ENCODE peak calls at places on chromosomes 6 and 20, in nine cellular contexts. P is ovary; G is CD8-positive, alpha-beta memory T cell; A is upper lobe of right lung; R is heart left ventricle; K is CD4-positive, alpha-beta T cell; C is kidney; W is tibial nerve; S is adrenal gland. M is an unnamed sample.

GRCh38 chr6:27547157-27548075 is 74.5 kb upstream of the ZNF184 start:
- DNase-seq in P (no peak), G (no peak), A (no peak), R (no peak), K (no peak), C (no peak), W (no peak), S (no peak), M (no peak)

GRCh38 chr20:16111132-16111852 is 462.0 kb downstream of the KIF16B start:
- DNase-seq in P (no peak), G (no peak), A (no peak), R (no peak), K (no peak), C (no peak), W (no peak), S (no peak), M (no peak)

GRCh38 chr20:62069741-62070216 is 4.1 kb upstream of the TAF4 start:
- DNase-seq in P (peak), G (no peak), A (no peak), R (no peak), K (no peak), C (no peak), W (no peak), S (peak), M (no peak)

GRCh38 chr6:142960098-142960497 is 15.1 kb upstream of the HIVEP2 start:
- DNase-seq in P (no peak), G (no peak), A (no peak), R (no peak), K (no peak), C (no peak), W (no peak), S (no peak), M (no peak)

GRCh38 chr6:14451594-14452374 is 334.2 kb downstream of the CD83 start:
- DNase-seq in P (no peak), G (no peak), A (no peak), R (no peak), K (no peak), C (no peak), W (no peak), S (no peak), M (no peak)

GRCh38 chr6:22825210-22825609 is 255.8 kb downstream of the HDGFL1 start:
- DNase-seq in P (no peak), G (no peak), A (no peak), R (no peak), K (no peak), C (no peak), W (no peak), S (no peak), M (no peak)

GRCh38 chr6:75800708-75801505 is 51.9 kb downstream of the MYO6 start:
- DNase-seq in P (no peak), G (no peak), A (no peak), R (no peak), K (no peak), C (no peak), W (no peak), S (no peak), M (no peak)

GRCh38 chr20:22080985-22081384 is 375.5 kb downstream of the PAX1 start:
- DNase-seq in P (no peak), G (no peak), A (no peak), R (no peak), K (no peak), C (no peak), W (no peak), S (no peak), M (no peak)

GRCh38 chr6:165825416-165825815 is 162.4 kb upstream of the PDE10A start:
- DNase-seq in P (no peak), G (no peak), A (no peak), R (no peak), K (no peak), C (no peak), W (no peak), S (no peak), M (no peak)

GRCh38 chr6:107550241-107550840 is 60.4 kb downstream of the SOBP start:
- DNase-seq in P (no peak), G (no peak), A (no peak), R (no peak), K (no peak), C (no peak), W (no peak), S (no peak), M (no peak)

GRCh38 chr6:81761197-81761596 is 8.7 kb upstream of the TENT5A start:
- DNase-seq in P (no peak), G (no peak), A (no peak), R (no peak), K (no peak), C (no peak), W (no peak), S (no peak), M (no peak)

GRCh38 chr6:96246563-96246962 is 230.8 kb downstream of the FUT9 start:
- DNase-seq in P (no peak), G (no peak), A (no peak), R (no peak), K (no peak), C (no peak), W (no peak), S (no peak), M (no peak)

GRCh38 chr6:108175176-108175591 is 9.4 kb downstream of the NR2E1 start:
- DNase-seq in P (no peak), G (no peak), A (no peak), R (no peak), K (no peak), C (no peak), W (no peak), S (no peak), M (no peak)

GRCh38 chr20:33401042-33401921 is at the start of gene CDK5RAP1:
- DNase-seq in P (peak), G (peak), A (peak), R (peak), K (peak), C (peak), W (peak), S (peak), M (peak)

GRCh38 chr20:21615617-21616080 is 89.8 kb upstream of the PAX1 start:
- DNase-seq in P (peak), G (no peak), A (peak), R (peak), K (peak), C (peak), W (no peak), S (peak), M (peak)

GRCh38 chr20:64244281-64244805 is 11.2 kb upstream of the PCMTD2 start:
- DNase-seq in P (no peak), G (no peak), A (no peak), R (no peak), K (no peak), C (no peak), W (no peak), S (peak), M (no peak)

GRCh38 chr6:36788768-36789167 is 50.5 kb downstream of the CPNE5 start:
- DNase-seq in P (no peak), G (no peak), A (no peak), R (no peak), K (no peak), C (peak), W (no peak), S (no peak), M (no peak)

GRCh38 chr6:55694148-55694547 is 115.2 kb upstream of the HMGCLL1 start:
- DNase-seq in P (no peak), G (no peak), A (no peak), R (peak), K (no peak), C (no peak), W (no peak), S (no peak), M (no peak)

GRCh38 chr20:48850681-48851299 is 23.0 kb upstream of the PREX1 start:
- DNase-seq in P (no peak), G (no peak), A (no peak), R (no peak), K (no peak), C (no peak), W (no peak), S (no peak), M (no peak)

GRCh38 chr6:90891338-90891715 is 304.5 kb upstream of the MAP3K7 start:
- DNase-seq in P (no peak), G (no peak), A (no peak), R (no peak), K (no peak), C (no peak), W (no peak), S (no peak), M (no peak)

GRCh38 chr6:82396964-82397761 is 33.5 kb downstream of the TPBG start:
- DNase-seq in P (no peak), G (no peak), A (no peak), R (no peak), K (no peak), C (no peak), W (no peak), S (no peak), M (no peak)

GRCh38 chr6:87697581-87698552 is 4.2 kb downstream of the AKIRIN2 start:
- DNase-seq in P (no peak), G (no peak), A (no peak), R (no peak), K (no peak), C (no peak), W (no peak), S (no peak), M (no peak)

GRCh38 chr6:160505970-160506369 is 157.8 kb downstream of the SLC22A3 start:
- DNase-seq in P (no peak), G (no peak), A (no peak), R (no peak), K (no peak), C (no peak), W (no peak), S (no peak), M (no peak)

GRCh38 chr6:84979541-84979940 is 215.1 kb upstream of the TBX18 start:
- DNase-seq in P (no peak), G (no peak), A (no peak), R (no peak), K (no peak), C (no peak), W (no peak), S (no peak), M (no peak)

DNA sequence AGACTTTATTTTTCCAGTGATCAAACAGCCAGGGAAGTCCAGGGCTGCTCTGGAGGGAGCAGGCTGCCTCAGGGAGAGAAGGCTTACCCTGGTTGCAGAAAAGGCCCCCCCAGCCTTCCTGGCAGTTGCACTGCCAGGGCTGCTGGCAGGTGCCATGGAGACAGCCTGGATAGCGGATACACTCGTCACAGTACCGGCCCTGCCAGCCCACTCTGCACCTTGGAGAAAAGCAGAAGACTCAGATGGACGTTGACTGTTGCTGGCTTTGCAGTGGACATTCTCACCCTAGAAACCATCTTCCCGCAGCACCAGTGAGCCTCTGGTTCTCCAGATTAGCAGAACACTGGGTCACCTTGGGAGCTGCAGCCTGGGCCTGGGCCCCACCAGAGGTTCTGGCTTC is 5.4 kb downstream of the DLL1 start:
- DNase-seq in P (peak), G (no peak), A (peak), R (no peak), K (no peak), C (peak), W (no peak), S (no peak), M (no peak)
- H3K27ac ChIP-seq in P (no peak), G (no peak), A (no peak), R (no peak), K (no peak), C (no peak), W (no peak), S (no peak), M (no peak)

GRCh38 chr6:13359287-13359686 is 30.9 kb upstream of the TBC1D7 start:
- DNase-seq in P (no peak), G (no peak), A (no peak), R (peak), K (no peak), C (no peak), W (no peak), S (no peak), M (no peak)

GRCh38 chr6:13357551-13358075 is 29.3 kb upstream of the TBC1D7 start:
- DNase-seq in P (no peak), G (no peak), A (no peak), R (no peak), K (no peak), C (no peak), W (no peak), S (no peak), M (peak)

GRCh38 chr6:13354331-13355042 is 26.1 kb upstream of the TBC1D7 start:
- DNase-seq in P (no peak), G (no peak), A (no peak), R (no peak), K (no peak), C (no peak), W (no peak), S (no peak), M (no peak)

GRCh38 chr6:13358486-13358885 is 30.1 kb upstream of the TBC1D7 start:
- DNase-seq in P (no peak), G (no peak), A (no peak), R (no peak), K (no peak), C (no peak), W (no peak), S (no peak), M (no peak)

DNA sequence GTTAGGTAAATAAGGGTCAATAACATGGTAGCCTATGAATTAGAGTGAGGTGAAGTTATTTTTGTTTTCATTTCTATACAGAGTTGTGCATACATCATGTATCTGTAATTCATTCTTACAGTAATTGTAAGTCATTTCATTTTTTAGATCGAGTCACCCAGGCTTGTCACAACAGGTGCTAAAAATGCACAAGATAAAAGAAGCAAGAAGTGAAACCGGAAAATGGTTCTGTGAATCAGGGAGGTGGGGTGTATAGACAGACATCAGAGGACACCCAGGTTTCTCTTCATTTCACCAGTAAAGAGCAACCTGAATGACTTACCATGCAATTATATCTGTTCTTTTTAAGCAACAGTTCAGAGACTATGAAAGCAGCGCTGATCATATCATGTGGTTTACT is 27.6 kb upstream of the TBC1D7 start:
- DNase-seq in P (no peak), G (no peak), A (no peak), R (no peak), K (no peak), C (no peak), W (no peak), S (no peak), M (no peak)
- H3K27ac ChIP-seq in P (no peak), G (peak), A (peak), R (no peak), K (peak), C (no peak), W (no peak), S (no peak), M (peak)

GRCh38 chr20:44918342-44918741 is 8.5 kb downstream of the PABPC1L start:
- DNase-seq in P (no peak), G (no peak), A (no peak), R (no peak), K (no peak), C (no peak), W (no peak), S (no peak), M (no peak)
- H3K27ac ChIP-seq in P (no peak), G (no peak), A (no peak), R (no peak), K (no peak), C (no peak), W (no peak), S (no peak), M (no peak)

GRCh38 chr6:39079197-39079596 is 30.6 kb downstream of the GLP1R start:
- DNase-seq in P (no peak), G (no peak), A (no peak), R (no peak), K (no peak), C (no peak), W (no peak), S (no peak), M (no peak)

GRCh38 chr6:39079726-39080125 is 31.1 kb downstream of the GLP1R start:
- DNase-seq in P (no peak), G (no peak), A (no peak), R (no peak), K (no peak), C (no peak), W (no peak), S (no peak), M (no peak)

GRCh38 chr6:39082310-39082709 is 32.7 kb downstream of the SAYSD1 start:
- DNase-seq in P (no peak), G (no peak), A (no peak), R (no peak), K (no peak), C (no peak), W (no peak), S (no peak), M (no peak)

GRCh38 chr6:39078695-39079094 is 30.1 kb downstream of the GLP1R start:
- DNase-seq in P (no peak), G (no peak), A (no peak), R (no peak), K (no peak), C (no peak), W (no peak), S (no peak), M (no peak)

GRCh38 chr6:39080246-39080875 is 31.8 kb downstream of the GLP1R start:
- DNase-seq in P (no peak), G (no peak), A (no peak), R (no peak), K (no peak), C (no peak), W (no peak), S (no peak), M (no peak)
- H3K27ac ChIP-seq in P (no peak), G (no peak), A (no peak), R (no peak), K (no peak), C (no peak), W (no peak), S (no peak), M (no peak)

GRCh38 chr20:38061109-38061508 is 27.6 kb downstream of the RPRD1B start:
- DNase-seq in P (no peak), G (no peak), A (no peak), R (no peak), K (no peak), C (no peak), W (no peak), S (no peak), M (no peak)

GRCh38 chr20:38060536-38060935 is 27.0 kb downstream of the RPRD1B start:
- DNase-seq in P (no peak), G (no peak), A (no peak), R (no peak), K (no peak), C (no peak), W (no peak), S (no peak), M (no peak)

GRCh38 chr20:38065764-38066375 is 32.3 kb downstream of the RPRD1B start:
- DNase-seq in P (no peak), G (no peak), A (no peak), R (no peak), K (no peak), C (no peak), W (no peak), S (no peak), M (no peak)

GRCh38 chr20:38066969-38067716 is 33.6 kb downstream of the RPRD1B start:
- DNase-seq in P (no peak), G (no peak), A (no peak), R (no peak), K (no peak), C (no peak), W (no peak), S (no peak), M (no peak)

DNA sequence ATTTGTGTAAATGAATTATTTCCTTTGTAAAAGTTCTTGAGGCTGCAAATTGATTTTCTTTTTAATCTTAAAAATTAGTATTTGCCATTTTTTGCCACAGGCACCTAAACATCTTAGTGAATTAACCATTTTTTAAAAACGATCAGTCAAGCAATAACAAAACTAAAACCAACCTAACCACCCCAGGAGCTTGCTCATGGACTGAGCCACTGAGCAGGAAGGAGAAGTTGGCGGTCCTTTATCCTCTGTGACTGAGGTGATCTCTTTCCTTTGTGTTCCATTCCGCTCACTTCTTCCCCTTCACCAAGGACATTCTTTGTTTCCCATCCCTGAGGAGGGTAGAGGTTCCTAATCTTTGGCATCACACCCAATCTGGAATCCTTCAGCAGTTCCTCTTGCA is 30.4 kb downstream of the RPRD1B start:
- DNase-seq in P (no peak), G (no peak), A (no peak), R (no peak), K (no peak), C (no peak), W (no peak), S (no peak), M (no peak)
- H3K27ac ChIP-seq in P (no peak), G (no peak), A (no peak), R (no peak), K (no peak), C (no peak), W (no peak), S (no peak), M (no peak)

GRCh38 chr6:157708933-157709332 is 114.1 kb upstream of the SNX9 start:
- DNase-seq in P (no peak), G (no peak), A (no peak), R (no peak), K (no peak), C (no peak), W (no peak), S (no peak), M (no peak)
- H3K27ac ChIP-seq in P (no peak), G (no peak), A (no peak), R (no peak), K (no peak), C (no peak), W (no peak), S (no peak), M (no peak)

GRCh38 chr20:45459606-45460005 is 9.9 kb upstream of the WFDC2 start:
- DNase-seq in P (no peak), G (no peak), A (no peak), R (no peak), K (no peak), C (no peak), W (no peak), S (no peak), M (no peak)
- H3K27ac ChIP-seq in P (no peak), G (no peak), A (no peak), R (no peak), K (no peak), C (no peak), W (no peak), S (no peak), M (no peak)

DNA sequence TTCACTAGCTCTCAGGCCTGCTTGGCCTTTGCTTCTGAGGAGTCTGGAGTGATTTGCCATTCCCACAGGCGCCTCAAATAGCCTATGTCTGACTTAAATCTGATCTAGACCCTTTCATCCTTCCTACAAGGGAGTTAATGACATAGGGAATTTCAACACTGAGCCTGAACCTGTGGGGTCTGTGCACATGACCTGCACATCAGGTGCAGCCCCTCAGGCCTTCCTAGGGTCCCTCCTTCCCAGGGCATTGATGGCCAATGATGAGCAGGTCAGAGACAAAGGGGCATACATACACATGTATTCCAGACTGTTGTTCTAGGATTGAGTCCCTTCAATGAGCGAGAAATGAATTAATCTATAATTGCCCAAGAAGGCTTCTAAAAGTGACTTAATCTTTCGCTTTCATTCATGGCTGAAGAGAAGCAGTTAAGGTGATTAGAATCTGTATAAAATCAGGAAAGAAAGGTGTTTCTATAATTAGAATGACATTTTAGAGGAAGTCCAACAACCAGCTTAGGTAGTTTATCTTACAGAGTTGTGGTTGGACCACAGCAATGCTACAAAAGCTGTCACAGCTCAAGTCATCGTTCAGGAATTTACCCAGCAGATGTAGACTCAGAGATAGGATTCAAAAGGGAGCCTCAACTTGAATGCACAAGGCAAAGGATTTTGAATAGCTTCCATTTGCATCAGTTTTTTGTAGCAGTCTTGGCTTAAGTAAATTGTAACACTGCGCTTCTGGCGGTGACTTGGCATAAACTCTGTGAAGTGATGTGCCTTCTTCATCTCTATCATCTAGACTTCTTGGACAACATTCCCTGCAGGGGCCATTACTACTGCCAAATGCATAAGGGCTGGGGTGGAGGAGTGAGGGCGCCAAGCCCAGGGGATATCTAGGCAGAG is 27.0 kb upstream of the TBC1D7 start:
- DNase-seq in P (no peak), G (peak), A (no peak), R (no peak), K (no peak), C (no peak), W (no peak), S (no peak), M (no peak)
- H3K27ac ChIP-seq in P (no peak), G (peak), A (peak), R (peak), K (peak), C (no peak), W (no peak), S (no peak), M (no peak)